ENCODE peak calls at places on chromosome 15, in six cellular contexts. X is K562, A is fibroblast of lung, B is neural progenitor cell, U is astrocyte, F is GM23248. C is an unnamed sample.

GRCh38 chr15:68553994-68554715 is 24.6 kb upstream of the CORO2B start:
- DNase-seq in A (peak; percentile 39), U (no peak), X (peak; percentile 66), B (peak; percentile 90), F (peak; percentile 61), C (no peak)

GRCh38 chr15:81184188-81184587 is 12.5 kb upstream of the IL16 start:
- DNase-seq in X (no peak), B (no peak), A (peak; percentile 11), U (peak; percentile 20), F (peak; percentile 95), C (no peak)

GRCh38 chr15:67091073-67091965 is 25.9 kb downstream of the SMAD3 start:
- DNase-seq in B (no peak), U (peak; percentile 99), X (peak; percentile 93), F (peak; percentile 60), A (peak; percentile 99), C (no peak)

GRCh38 chr15:74208496-74208895 is 5.9 kb upstream of the STRA6 start:
- DNase-seq in F (no peak), X (no peak), A (no peak), B (no peak), U (no peak), C (no peak)

GRCh38 chr15:59918994-59919951 is 84.8 kb upstream of the FOXB1 start:
- DNase-seq in X (no peak), B (no peak), U (peak; percentile 81), F (peak; percentile 93), A (peak; percentile 88), C (no peak)

GRCh38 chr15:63066302-63066701 is 23.8 kb downstream of the TPM1 start:
- DNase-seq in F (no peak), U (no peak), B (no peak), X (no peak), A (peak; percentile 6), C (no peak)

GRCh38 chr15:79562538-79563298 is 130.6 kb downstream of the MINAR1 start:
- DNase-seq in X (no peak), U (no peak), B (no peak), A (peak; percentile 4), F (peak; percentile 33), C (no peak)

GRCh38 chr15:76978522-76979330 is 16.2 kb upstream of the PSTPIP1 start:
- DNase-seq in F (no peak), A (no peak), U (no peak), B (no peak), X (no peak), C (no peak)

GRCh38 chr15:64209680-64210334 is 47.0 kb upstream of the PPIB start:
- DNase-seq in F (peak; percentile 64), B (no peak), U (peak; percentile 23), A (peak; percentile 42), X (no peak), C (no peak)

GRCh38 chr15:69414702-69415161 is 583 bp downstream of the KIF23 start:
- DNase-seq in B (peak; percentile 67), X (peak; percentile 59), A (peak; percentile 95), U (peak; percentile 91), F (peak; percentile 95), C (no peak)

GRCh38 chr15:75202251-75203016 is 752 bp downstream of the C15orf39 start:
- DNase-seq in U (peak; percentile 47), A (peak; percentile 61), X (peak; percentile 76), F (peak; percentile 95), B (peak; percentile 80), C (no peak)

GRCh38 chr15:79849789-79850188 is 47.0 kb downstream of the MTHFS start:
- DNase-seq in F (peak; percentile 77), U (peak; percentile 22), B (peak; percentile 46), A (peak; percentile 21), X (peak; percentile 22), C (peak; percentile 27)

GRCh38 chr15:99399612-99400011 is 148.3 kb downstream of the LRRC28 start:
- DNase-seq in B (no peak), X (no peak), A (peak; percentile 15), F (peak; percentile 50), U (no peak), C (no peak)

GRCh38 chr15:55277116-55277564 is 12.5 kb downstream of the RAB27A start:
- DNase-seq in X (no peak), A (peak; percentile 80), U (peak; percentile 76), B (no peak), F (no peak), C (no peak)

GRCh38 chr15:60973637-60974415 is 255.3 kb downstream of the RORA start:
- DNase-seq in U (peak; percentile 66), B (peak; percentile 42), X (no peak), F (peak; percentile 76), A (peak; percentile 74), C (no peak)

GRCh38 chr15:41417418-41417811 is 520 bp downstream of the RTF1 start:
- DNase-seq in B (peak; percentile 70), A (peak; percentile 25), X (peak; percentile 64), U (no peak), F (peak; percentile 69), C (no peak)

GRCh38 chr15:57253082-57253481 is 123.2 kb upstream of the CGNL1 start:
- DNase-seq in A (no peak), B (no peak), X (no peak), F (no peak), U (no peak), C (no peak)

GRCh38 chr15:55586808-55587207 is 1.3 kb downstream of the PYGO1 start:
- DNase-seq in X (no peak), A (no peak), B (no peak), F (peak; percentile 16), U (peak; percentile 5), C (no peak)

GRCh38 chr15:57345584-57345983 is 30.7 kb upstream of the CGNL1 start:
- DNase-seq in F (no peak), X (no peak), A (no peak), B (peak; percentile 55), U (no peak), C (no peak)

DNA sequence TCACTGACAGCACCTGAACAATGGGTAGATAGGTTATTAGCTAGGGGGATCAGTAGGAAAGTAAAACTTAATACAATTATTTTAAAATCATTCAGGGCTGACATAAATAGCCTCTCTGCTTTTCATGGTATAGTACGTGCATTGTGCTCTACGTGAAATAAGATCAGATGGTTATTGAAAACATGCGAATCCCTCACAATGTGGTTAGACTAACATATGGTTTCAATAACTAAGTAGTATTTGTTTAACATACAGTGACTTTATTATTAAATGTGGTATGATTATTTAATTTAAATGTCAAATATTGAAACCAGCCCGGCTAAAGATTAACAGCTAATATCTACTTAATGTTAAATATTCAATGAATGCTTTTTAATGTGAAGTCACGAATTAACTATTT is 474.0 kb upstream of the THBS1 start:
- DNase-seq in U (no peak), F (no peak), A (no peak), B (no peak), X (no peak), C (no peak)
- H3K4me3 ChIP-seq in U (no peak overlapping the region), F (no peak overlapping the region), A (no peak overlapping the region), B (no peak overlapping the region), X (no peak overlapping the region), C (no peak overlapping the region)

DNA sequence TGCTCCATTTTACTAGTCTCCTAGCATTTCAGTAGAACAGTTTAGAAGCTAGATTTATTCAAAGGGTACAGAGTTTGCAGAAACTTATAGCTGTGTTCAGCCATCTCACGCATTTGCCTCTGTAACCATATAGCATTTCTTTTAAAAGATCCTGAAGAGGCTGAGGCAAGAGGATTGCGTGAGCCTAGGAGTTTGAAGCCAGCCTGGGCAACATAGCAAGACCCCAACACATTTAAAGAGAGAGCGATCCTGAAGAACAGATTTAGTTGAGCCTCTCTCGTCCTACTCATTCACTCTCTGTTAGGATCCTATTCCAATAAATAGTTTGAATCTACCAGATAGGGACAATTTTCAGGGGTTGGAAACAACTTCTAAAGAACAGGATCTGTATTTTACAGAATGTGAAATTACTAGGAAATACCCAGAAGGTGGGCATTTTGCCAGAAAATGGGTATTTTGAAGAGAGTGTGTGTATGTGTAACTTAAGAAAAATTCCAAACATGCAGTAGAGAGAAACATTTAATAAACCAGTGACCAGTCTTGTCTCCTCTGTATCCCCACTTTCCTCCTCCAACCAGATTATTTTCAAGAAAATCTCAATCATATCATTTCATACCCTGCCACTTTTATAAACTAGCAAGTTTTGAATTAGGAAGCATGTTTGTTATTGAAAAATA is 4.5 kb downstream of the EIF3J start:
- DNase-seq in F (peak; percentile 84), B (no peak), X (no peak), A (peak; percentile 87), U (peak; percentile 85), C (no peak)
- H3K9ac ChIP-seq in F (peak overlapping the region; percentile 16), B (no peak overlapping the region), X (no peak overlapping the region), A (no peak overlapping the region), U (peak overlapping the region; percentile 29), C (no peak overlapping the region)

GRCh38 chr15:51024735-51025453 is 69.8 kb downstream of the TNFAIP8L3 start:
- DNase-seq in F (peak; percentile 44), B (no peak), U (no peak), X (no peak), A (peak; percentile 22), C (no peak)

GRCh38 chr15:51025454-51025846 is 69.3 kb downstream of the TNFAIP8L3 start:
- DNase-seq in F (no peak), U (no peak), A (no peak), X (no peak), B (no peak), C (no peak)

DNA sequence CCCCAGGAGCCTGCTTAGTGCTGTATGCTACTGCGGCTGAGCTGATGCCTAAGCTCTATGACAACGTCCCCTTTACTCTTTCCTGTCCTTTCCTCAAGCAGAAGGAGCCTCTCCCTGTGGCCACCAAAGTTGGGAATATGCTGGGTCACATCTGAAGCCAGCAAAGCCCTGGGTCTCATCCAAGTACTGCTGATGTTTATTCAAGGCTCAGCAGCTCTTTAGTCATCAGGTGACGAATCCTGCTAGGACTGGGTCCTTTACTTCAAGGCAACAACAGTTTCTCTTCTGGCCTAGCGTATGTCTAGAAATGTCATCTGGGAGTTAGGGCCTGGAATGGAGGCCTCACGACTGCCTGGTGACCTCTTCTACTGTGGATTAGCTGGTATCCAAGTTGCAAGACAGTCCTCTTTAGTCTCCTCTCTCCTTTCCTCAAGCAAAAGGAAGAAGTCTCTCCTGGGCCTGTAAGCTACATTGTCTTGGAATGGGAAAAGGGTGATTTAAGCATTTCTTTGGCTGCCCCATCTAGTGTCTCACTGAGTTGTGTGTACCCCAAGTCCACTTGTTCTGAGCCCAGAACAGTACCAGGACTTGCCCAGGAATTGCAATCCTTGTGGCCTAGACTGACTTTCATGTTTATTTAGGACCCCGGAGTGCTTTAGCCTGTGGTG is 63.9 kb downstream of the TNFAIP8L3 start:
- DNase-seq in A (peak; percentile 85), U (peak; percentile 83), B (no peak), X (no peak), F (peak; percentile 91), C (no peak)
- H3K4me3 ChIP-seq in A (no peak overlapping the region), U (no peak overlapping the region), B (no peak overlapping the region), X (no peak overlapping the region), F (no peak overlapping the region), C (no peak overlapping the region)

GRCh38 chr15:100720406-100720967 is 118.1 kb downstream of the ASB7 start:
- DNase-seq in A (no peak), B (no peak), X (no peak), F (no peak), U (no peak), C (no peak)
- H3K9ac ChIP-seq in A (no peak overlapping the region), B (no peak overlapping the region), X (no peak overlapping the region), F (peak overlapping the region; percentile 90), U (peak overlapping the region; percentile 80), C (no peak overlapping the region)

C was measured in NT2/D1.